ENCODE peak calls at places on chromosomes 2 and 18, in ten cellular contexts. F is A549, L is fibroblast of mammary gland, W is fibroblast of pulmonary artery, X is gastrocnemius medialis, I is cardiac fibroblast, D is adrenal gland, G is tibial artery, N is fibroblast of villous mesenchyme, R is retinal pigment epithelial cell. T is an unnamed sample.

GRCh38 chr2:197958592-197958991 is 154.2 kb downstream of the PLCL1 start:
- DNase-seq in X (no peak), D (no peak), W (peak; percentile 20), I (peak; percentile 59), R (no peak), L (peak; percentile 11), G (no peak), N (no peak), F (no peak), T (no peak)

GRCh38 chr2:184528119-184528518 is 70.2 kb upstream of the ZNF804A start:
- DNase-seq in N (no peak), R (no peak), L (no peak), I (no peak), G (no peak), X (no peak), W (no peak), F (no peak), D (no peak), T (no peak)

GRCh38 chr2:71113843-71114242 is 16.2 kb downstream of the MCEE start:
- DNase-seq in D (no peak), F (no peak), W (no peak), L (no peak), I (no peak), G (no peak), X (no peak), N (no peak), R (no peak), T (no peak)

GRCh38 chr2:64260817-64261216 is 116.6 kb upstream of the PELI1 start:
- DNase-seq in X (peak; percentile 48), R (no peak), G (peak; percentile 75), I (peak; percentile 16), W (peak; percentile 31), D (peak; percentile 87), L (no peak), F (no peak), N (no peak), T (no peak)

GRCh38 chr2:98936133-98936916 is at the start of gene CRACDL:
- DNase-seq in W (no peak), F (no peak), D (no peak), N (no peak), G (no peak), R (no peak), L (no peak), X (no peak), I (no peak), T (no peak)

GRCh38 chr2:102070058-102070642 is 72.4 kb upstream of the IL1R1 start:
- DNase-seq in R (no peak), L (peak; percentile 94), X (peak; percentile 97), I (peak; percentile 99), N (peak; percentile 95), D (peak; percentile 98), W (peak; percentile 96), G (peak; percentile 96), F (peak; percentile 66), T (no peak)

GRCh38 chr18:74604366-74604765 is 6.7 kb downstream of the ZNF407 start:
- DNase-seq in X (no peak), D (no peak), F (no peak), R (no peak), L (no peak), I (no peak), N (no peak), G (no peak), W (no peak), T (no peak)

GRCh38 chr2:6977095-6977777 is 60.0 kb downstream of the RNF144A start:
- DNase-seq in D (peak; percentile 93), X (peak; percentile 68), N (no peak), I (peak; percentile 80), F (no peak), W (peak; percentile 55), L (peak; percentile 74), G (peak; percentile 73), R (peak; percentile 66), T (no peak)

GRCh38 chr2:180573951-180574350 is 406.5 kb upstream of the UBE2E3 start:
- DNase-seq in L (no peak), N (no peak), F (no peak), W (peak; percentile 50), G (no peak), X (no peak), I (peak; percentile 13), R (peak; percentile 38), D (no peak), T (no peak)

GRCh38 chr2:165369131-165369935 is 100.2 kb upstream of the CSRNP3 start:
- DNase-seq in G (no peak), W (peak; percentile 2), I (no peak), L (peak; percentile 2), R (no peak), X (no peak), F (no peak), N (no peak), D (no peak), T (peak; percentile 46)

GRCh38 chr2:213989207-213989606 is 421.6 kb upstream of the VWC2L start:
- DNase-seq in W (no peak), N (no peak), D (no peak), L (no peak), I (no peak), G (no peak), F (no peak), R (no peak), X (no peak), T (no peak)

GRCh38 chr18:25873833-25874232 is 216.6 kb downstream of the SS18 start:
- DNase-seq in W (peak; percentile 11), F (no peak), N (no peak), G (no peak), L (peak; percentile 1), I (no peak), D (no peak), X (no peak), R (no peak), T (no peak)

GRCh38 chr2:51722311-51722710 is 690.4 kb upstream of the NRXN1 start:
- DNase-seq in D (no peak), I (peak; percentile 15), R (no peak), F (no peak), G (no peak), W (peak; percentile 64), L (peak; percentile 85), X (no peak), N (peak; percentile 51), T (no peak)

GRCh38 chr18:7924616-7925015 is 357.5 kb downstream of the PTPRM start:
- DNase-seq in N (no peak), R (no peak), W (no peak), D (no peak), G (no peak), X (no peak), F (no peak), I (no peak), L (no peak), T (no peak)

GRCh38 chr2:27194538-27195354 is 17.1 kb upstream of the ATRAID start:
- DNase-seq in W (no peak), G (no peak), F (no peak), N (peak; percentile 38), L (no peak), D (no peak), X (no peak), R (no peak), I (no peak), T (no peak)

GRCh38 chr2:176165598-176166055 is 8.5 kb downstream of the HOXD3 start:
- DNase-seq in G (no peak), F (no peak), L (no peak), X (no peak), I (no peak), R (no peak), D (no peak), W (no peak), N (no peak), T (no peak)

GRCh38 chr2:170396799-170397459 is 219.0 kb downstream of the MYO3B start:
- DNase-seq in N (peak; percentile 4), F (no peak), D (no peak), I (peak; percentile 6), X (no peak), W (peak; percentile 20), L (peak; percentile 42), G (no peak), R (no peak), T (peak; percentile 15)

GRCh38 chr18:67379991-67380390 is 136.5 kb downstream of the DSEL start:
- DNase-seq in X (no peak), L (peak; percentile 16), G (no peak), N (no peak), W (peak; percentile 21), D (no peak), F (no peak), R (no peak), I (no peak), T (no peak)

GRCh38 chr18:10164241-10165160 is 250.7 kb downstream of the VAPA start:
- DNase-seq in R (no peak), X (no peak), I (no peak), G (no peak), W (no peak), L (no peak), D (no peak), F (no peak), N (no peak), T (no peak)

GRCh38 chr2:60530228-60530627 is 23.2 kb downstream of the BCL11A start:
- DNase-seq in W (no peak), F (no peak), I (no peak), R (no peak), G (no peak), X (no peak), D (no peak), L (no peak), N (no peak), T (no peak)
- H3K4me3 ChIP-seq in W (no peak overlapping the region), F (no peak overlapping the region), I (no peak overlapping the region), R (no peak overlapping the region), G (no peak overlapping the region), X (no peak overlapping the region), D (no peak overlapping the region), L (no peak overlapping the region), N (no peak overlapping the region), T (no peak overlapping the region)

GRCh38 chr18:62497171-62497783 is 25.5 kb upstream of the ZCCHC2 start:
- DNase-seq in X (no peak), W (no peak), F (no peak), D (no peak), I (no peak), G (no peak), R (no peak), L (no peak), N (no peak), T (no peak)
- TF ChIP-seq CTCF in X (no peak), W (no peak), F (no peak), D (no peak), I (no peak), G (no peak), R (no peak), L (no peak), N (no peak), T (no peak)

DNA sequence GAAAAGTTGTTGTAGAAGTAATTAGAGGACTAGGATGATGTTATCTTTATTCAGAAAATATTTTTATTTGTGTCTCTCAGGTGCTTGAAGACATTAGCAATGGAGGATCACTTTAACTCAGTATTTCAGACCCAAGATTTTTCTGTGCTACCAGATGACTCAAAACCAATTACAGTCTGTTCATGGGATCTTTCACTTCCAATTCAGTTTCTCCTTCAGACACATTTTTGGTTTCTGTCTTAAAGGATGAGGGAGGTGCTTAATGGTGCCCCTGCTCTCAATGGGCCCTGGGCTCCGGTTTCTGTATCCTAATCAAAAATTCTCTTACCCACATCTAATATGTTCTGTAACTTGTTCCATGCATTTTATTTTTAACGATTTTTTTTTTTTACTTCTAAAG is 53.7 kb upstream of the HDAC4 start:
- DNase-seq in N (no peak), X (no peak), R (no peak), L (no peak), I (no peak), G (no peak), F (no peak), D (no peak), W (no peak), T (no peak)
- H3K4me3 ChIP-seq in N (no peak overlapping the region), X (no peak overlapping the region), R (no peak overlapping the region), L (no peak overlapping the region), I (no peak overlapping the region), G (no peak overlapping the region), F (no peak overlapping the region), D (no peak overlapping the region), W (no peak overlapping the region), T (no peak overlapping the region)

GRCh38 chr2:159211447-159212396 is 74.8 kb downstream of the WDSUB1 start:
- DNase-seq in I (no peak), G (no peak), D (peak; percentile 35), R (peak; percentile 52), X (no peak), W (no peak), L (no peak), F (no peak), N (no peak), T (peak; percentile 77)
- TF ChIP-seq CTCF in I (no peak), G (no peak), D (no peak), R (peak; percentile 32), X (no peak), W (no peak), L (no peak), F (no peak), N (no peak), T (no peak)

T was measured in Caco-2.